ENCODE peak calls at places on chromosome 5, in seven cellular contexts. I, X, G, R, K, Z and Q are unnamed samples.
A peak's percentile ranks its signal among the peaks of the same experiment; 100 is the strongest.

GRCh38 chr5:137199966-137200365 is 299.2 kb downstream of the SPOCK1 start:
- DNase-seq in R (peak; percentile 56), G (no peak), X (no peak), Z (no peak), K (no peak), I (no peak), Q (no peak)

GRCh38 chr5:34858798-34859197 is 19.8 kb downstream of the TTC23L start:
- DNase-seq in X (no peak), G (no peak), R (no peak), K (no peak), I (no peak), Z (no peak), Q (no peak)

GRCh38 chr5:160770718-160771117 is 81.3 kb downstream of the ATP10B start:
- DNase-seq in R (no peak), K (no peak), X (no peak), G (no peak), I (no peak), Z (no peak), Q (no peak)

GRCh38 chr5:59673438-59674058 is 220.0 kb downstream of the PDE4D start:
- DNase-seq in K (peak; percentile 9), Z (no peak), R (peak; percentile 52), G (peak; percentile 66), X (no peak), I (no peak), Q (peak; percentile 66)

GRCh38 chr5:171592741-171593140 is 173.3 kb downstream of the FGF18 start:
- DNase-seq in R (no peak), G (no peak), Z (no peak), X (peak; percentile 22), K (no peak), I (no peak), Q (no peak)

GRCh38 chr5:142320851-142321560 is 3.8 kb downstream of the SPRY4 start:
- DNase-seq in X (no peak), G (no peak), R (peak; percentile 74), K (no peak), Z (no peak), I (no peak), Q (peak; percentile 20)

GRCh38 chr5:56409331-56410190 is 176.4 kb upstream of the ANKRD55 start:
- DNase-seq in R (peak; percentile 98), G (peak; percentile 5), Z (no peak), K (no peak), X (no peak), I (no peak), Q (peak; percentile 43)

GRCh38 chr5:164335837-164336236 is 830.4 kb downstream of the MAT2B start:
- DNase-seq in R (no peak), G (no peak), Z (no peak), K (no peak), I (no peak), X (no peak), Q (peak; percentile 66)

GRCh38 chr5:34001231-34001935 is 6.5 kb downstream of the AMACR start:
- DNase-seq in I (no peak), G (no peak), R (peak; percentile 98), K (no peak), Z (peak; percentile 82), X (peak; percentile 51), Q (no peak)

GRCh38 chr5:114185274-114185673 is 176.6 kb upstream of the KCNN2 start:
- DNase-seq in X (no peak), I (no peak), K (no peak), G (peak; percentile 29), Z (no peak), R (no peak), Q (peak; percentile 32)

GRCh38 chr5:417765-418559 is 25.0 kb upstream of the EXOC3 start:
- DNase-seq in K (no peak), Z (no peak), R (no peak), X (no peak), G (no peak), I (no peak), Q (no peak)

GRCh38 chr5:176531902-176532493 is 5.2 kb downstream of the RNF44 start:
- DNase-seq in Z (no peak), G (no peak), K (no peak), R (no peak), I (no peak), X (no peak), Q (no peak)

GRCh38 chr5:55440188-55440646 is 94.5 kb downstream of the PLPP1 start:
- DNase-seq in X (no peak), I (no peak), K (no peak), G (peak; percentile 20), R (no peak), Z (no peak), Q (no peak)

GRCh38 chr5:171913987-171914273 is 92.5 kb downstream of the FBXW11 start:
- DNase-seq in K (no peak), G (no peak), I (no peak), Z (no peak), R (no peak), X (no peak), Q (no peak)

GRCh38 chr5:81835813-81836458 is 85.0 kb upstream of the SSBP2 start:
- DNase-seq in G (no peak), K (no peak), Z (no peak), I (no peak), X (no peak), R (no peak), Q (no peak)